ENCODE peak calls at places on chromosomes 4 and X, in seven cellular contexts. M, P, V, T, D, B and Z are unnamed samples.

GRCh38 chrX:120840826-120841225 is 34.8 kb downstream of the CT47B1 start:
- DNase-seq in M (no peak), P (peak), V (no peak), T (no peak), D (no peak), B (no peak), Z (no peak)

GRCh38 chrX:138858946-138859345 is 147.4 kb upstream of the FGF13 start:
- DNase-seq in M (no peak), P (peak), V (no peak), T (no peak), D (no peak), B (peak), Z (no peak)

GRCh38 chr4:100907465-100908454 is 389.9 kb upstream of the EMCN start:
- DNase-seq in M (peak), P (peak), V (no peak), T (no peak), D (no peak), B (peak), Z (peak)

GRCh38 chr4:184727430-184727829 is 6.5 kb downstream of the CENPU start:
- DNase-seq in M (no peak), P (no peak), V (no peak), T (no peak), D (no peak), B (no peak), Z (no peak)

GRCh38 chr4:108247511-108248088 is 78.9 kb upstream of the LEF1 start:
- DNase-seq in M (no peak), P (no peak), V (peak), T (peak), D (peak), B (peak), Z (no peak)

GRCh38 chrX:133444952-133445831 is 29.9 kb upstream of the GPC4 start:
- DNase-seq in M (no peak), P (peak), V (no peak), T (peak), D (no peak), B (peak), Z (peak)

GRCh38 chr4:2785613-2786012 is 7.3 kb upstream of the SH3BP2 start:
- DNase-seq in M (no peak), P (no peak), V (no peak), T (no peak), D (no peak), B (peak), Z (no peak)

GRCh38 chr4:85127653-85128052 is 161.2 kb upstream of the WDFY3 start:
- DNase-seq in M (no peak), P (peak), V (peak), T (peak), D (peak), B (peak), Z (peak)

GRCh38 chrX:136147320-136147901 is at the start of gene FHL1:
- DNase-seq in M (peak), P (no peak), V (peak), T (peak), D (peak), B (peak), Z (peak)

GRCh38 chr4:141853091-141853734 is 216.8 kb downstream of the IL15 start:
- DNase-seq in M (no peak), P (no peak), V (no peak), T (no peak), D (no peak), B (no peak), Z (no peak)

GRCh38 chr4:147749811-147750321 is 18.0 kb downstream of the ARHGAP10 start:
- DNase-seq in M (no peak), P (no peak), V (no peak), T (no peak), D (no peak), B (no peak), Z (no peak)

GRCh38 chr4:47451657-47452056 is 11.8 kb downstream of the COMMD8 start:
- DNase-seq in M (peak), P (no peak), V (no peak), T (no peak), D (no peak), B (no peak), Z (no peak)

GRCh38 chr4:161486454-161486853 is 677.3 kb downstream of the FSTL5 start:
- DNase-seq in M (no peak), P (no peak), V (no peak), T (no peak), D (no peak), B (no peak), Z (no peak)

GRCh38 chrX:42536286-42536685 is 241.7 kb downstream of the PPP1R2C start:
- DNase-seq in M (no peak), P (no peak), V (no peak), T (no peak), D (no peak), B (no peak), Z (no peak)

GRCh38 chr4:39987505-39987904 is 9.8 kb upstream of the PDS5A start:
- DNase-seq in M (no peak), P (no peak), V (no peak), T (no peak), D (no peak), B (no peak), Z (no peak)

GRCh38 chr4:67770422-67770821 is 16.2 kb upstream of the GNRHR start:
- DNase-seq in M (no peak), P (peak), V (no peak), T (no peak), D (no peak), B (no peak), Z (peak)

GRCh38 chr4:57635900-57636299 is 525.7 kb upstream of the IGFBP7 start:
- DNase-seq in M (no peak), P (no peak), V (no peak), T (no peak), D (no peak), B (no peak), Z (no peak)

GRCh38 chrX:68901512-68901911 is 72.7 kb downstream of the EFNB1 start:
- DNase-seq in M (no peak), P (no peak), V (no peak), T (no peak), D (no peak), B (peak), Z (no peak)

GRCh38 chrX:8462488-8462887 is 2.1 kb upstream of the VCX3B start:
- DNase-seq in M (no peak), P (no peak), V (no peak), T (no peak), D (no peak), B (no peak), Z (no peak)

GRCh38 chrX:46547857-46548256 is 2.6 kb upstream of the ZNF674 start:
- DNase-seq in M (peak), P (peak), V (no peak), T (no peak), D (no peak), B (peak), Z (peak)

GRCh38 chr4:3656441-3657376 is 109.5 kb upstream of the ADRA2C start:
- DNase-seq in M (no peak), P (no peak), V (no peak), T (no peak), D (no peak), B (no peak), Z (no peak)

GRCh38 chr4:173189117-173189693 is 20.6 kb downstream of the GALNT7 start:
- DNase-seq in M (peak), P (peak), V (no peak), T (no peak), D (no peak), B (peak), Z (no peak)

GRCh38 chr4:76623217-76624060 is 188.4 kb downstream of the SHROOM3 start:
- DNase-seq in M (no peak), P (peak), V (no peak), T (no peak), D (no peak), B (peak), Z (no peak)

GRCh38 chrX:104351173-104351769 is 96.5 kb upstream of the ESX1 start:
- DNase-seq in M (peak), P (peak), V (no peak), T (no peak), D (no peak), B (peak), Z (peak)

GRCh38 chr4:66688674-66689073 is 856.6 kb downstream of the CENPC start:
- DNase-seq in M (peak), P (no peak), V (no peak), T (no peak), D (no peak), B (peak), Z (no peak)

GRCh38 chr4:85824166-85824945 is 349.4 kb downstream of the ARHGAP24 start:
- DNase-seq in M (no peak), P (no peak), V (no peak), T (no peak), D (no peak), B (no peak), Z (no peak)

GRCh38 chr4:10034136-10034535 is 12.8 kb upstream of the SLC2A9 start:
- DNase-seq in M (no peak), P (no peak), V (no peak), T (no peak), D (no peak), B (no peak), Z (no peak)

DNA sequence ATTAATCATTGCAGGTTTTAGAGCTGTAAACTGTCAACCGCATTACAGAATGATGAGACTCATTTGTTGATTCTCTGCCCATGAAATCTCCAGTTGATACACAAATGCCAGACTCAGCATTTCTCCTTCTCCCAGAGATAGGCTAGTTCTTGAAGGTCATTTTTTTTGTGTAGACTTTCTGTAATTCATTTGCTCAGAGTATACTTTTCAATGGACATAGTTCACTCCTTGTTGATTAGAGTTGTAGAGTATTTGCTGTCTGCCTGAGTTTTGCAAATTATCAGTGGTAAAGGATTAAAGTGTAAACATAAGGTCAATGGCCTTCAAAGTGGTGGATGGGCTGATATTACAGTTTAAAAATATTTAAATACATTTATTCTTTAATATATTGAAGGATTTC is 15.2 kb upstream of the ALB start:
- DNase-seq in M (no peak), P (no peak), V (no peak), T (no peak), D (no peak), B (no peak), Z (no peak)
- H4K8ac ChIP-seq in M (no peak), P (no peak), V (no peak), T (no peak), D (no peak), B (no peak), Z (no peak)

GRCh38 chrX:29297171-29297800 is 710.0 kb downstream of the IL1RAPL1 start:
- DNase-seq in M (peak), P (no peak), V (no peak), T (no peak), D (no peak), B (peak), Z (no peak)

GRCh38 chrX:29295987-29296680 is 708.9 kb downstream of the IL1RAPL1 start:
- DNase-seq in M (peak), P (no peak), V (no peak), T (no peak), D (no peak), B (peak), Z (no peak)

DNA sequence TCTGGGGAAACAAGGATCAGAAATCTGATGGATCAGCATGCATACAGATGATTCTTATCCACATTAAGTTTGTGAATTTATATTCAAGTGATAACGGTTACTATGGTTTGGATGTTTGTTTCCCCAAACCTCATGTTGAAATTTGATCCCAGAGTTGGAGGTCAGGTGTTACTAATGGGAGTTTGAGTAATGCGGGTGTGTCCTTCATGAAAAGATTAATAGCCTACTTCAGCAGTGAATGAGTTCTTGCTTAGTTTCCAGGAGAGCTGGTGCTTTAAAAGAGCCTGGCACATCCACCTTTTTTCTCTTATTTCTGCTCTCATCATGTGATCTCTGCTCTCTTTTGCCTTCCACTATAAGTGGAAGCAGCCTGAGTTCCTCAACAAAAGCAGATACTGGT is 712.4 kb downstream of the IL1RAPL1 start:
- DNase-seq in M (no peak), P (no peak), V (no peak), T (no peak), D (no peak), B (peak), Z (no peak)
- H3K4ac ChIP-seq in M (no peak), P (no peak), V (no peak), T (no peak), D (no peak), B (no peak), Z (no peak)

GRCh38 chrX:30065226-30065625 is 150.1 kb upstream of the MAGEB2 start:
- DNase-seq in M (peak), P (no peak), V (no peak), T (no peak), D (no peak), B (peak), Z (no peak)

DNA sequence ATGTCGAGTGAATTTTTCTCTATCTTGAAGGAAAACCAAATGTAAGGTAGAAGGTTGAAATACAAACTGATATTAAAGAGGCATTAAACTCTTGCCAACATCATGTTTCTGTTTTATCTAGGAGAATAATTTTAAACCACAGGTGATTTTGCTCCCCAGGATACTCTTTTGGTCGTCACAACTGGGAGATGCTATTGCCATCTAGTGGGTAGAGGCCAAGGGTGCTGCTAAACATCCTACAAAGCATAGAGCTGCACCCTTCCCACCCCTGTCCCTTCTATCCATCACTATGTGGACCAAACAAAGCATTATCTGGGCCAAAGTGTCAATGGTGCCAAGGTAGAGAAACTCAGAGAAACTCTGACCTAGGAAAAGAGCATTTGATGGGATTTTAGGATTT is 154.6 kb upstream of the MAGEB2 start:
- DNase-seq in M (peak), P (no peak), V (peak), T (no peak), D (no peak), B (peak), Z (peak)
- H3K23ac ChIP-seq in M (no peak), P (no peak), V (no peak), T (no peak), D (no peak), B (no peak), Z (no peak)

DNA sequence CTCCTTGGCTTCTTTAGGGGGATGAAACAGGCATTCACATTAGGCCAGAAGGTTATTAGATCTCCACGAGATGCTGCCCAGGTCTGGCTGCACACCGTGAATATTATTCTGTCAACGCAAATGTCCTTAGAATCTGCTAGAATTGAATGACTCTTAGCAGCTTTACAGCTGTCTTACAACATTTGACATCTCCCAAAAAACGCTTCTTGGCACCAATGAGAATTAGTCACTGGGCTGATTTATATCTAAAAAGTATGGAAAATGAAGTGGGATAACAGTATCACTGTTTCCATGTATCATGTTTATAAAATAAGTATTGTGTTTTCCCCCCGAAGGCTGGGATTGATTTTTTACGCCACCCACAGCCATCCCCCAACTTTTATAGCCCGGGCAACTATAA is 559.6 kb upstream of the FAT1 start:
- DNase-seq in M (peak), P (no peak), V (no peak), T (no peak), D (no peak), B (no peak), Z (no peak)
- H4K8ac ChIP-seq in M (peak), P (no peak), V (no peak), T (no peak), D (no peak), B (no peak), Z (no peak)

GRCh38 chr4:13178621-13179020 is 305.5 kb downstream of the RAB28 start:
- DNase-seq in M (no peak), P (no peak), V (no peak), T (no peak), D (no peak), B (no peak), Z (no peak)

GRCh38 chr4:13184199-13184598 is 299.9 kb downstream of the RAB28 start:
- DNase-seq in M (no peak), P (no peak), V (no peak), T (no peak), D (no peak), B (no peak), Z (no peak)

GRCh38 chr4:13176603-13177190 is 307.4 kb downstream of the RAB28 start:
- DNase-seq in M (no peak), P (no peak), V (no peak), T (no peak), D (no peak), B (peak), Z (peak)

DNA sequence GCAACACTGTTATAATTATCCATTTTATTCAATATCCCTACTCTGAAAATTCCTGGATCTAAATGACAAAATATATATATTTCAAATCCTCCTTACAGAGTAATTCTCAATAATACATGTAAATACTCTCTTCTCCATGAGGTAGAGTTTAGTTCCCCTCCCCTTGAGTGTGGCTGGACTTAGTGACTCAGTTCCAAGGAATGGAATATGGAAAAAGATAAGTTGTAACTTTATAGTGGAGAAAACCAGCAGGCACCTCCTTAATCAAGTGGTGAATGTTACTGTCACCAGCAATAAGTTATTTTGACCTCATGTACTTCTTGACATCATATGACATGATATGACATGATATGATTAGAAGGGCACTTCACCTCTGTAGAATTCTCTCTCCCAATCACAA is 302.0 kb downstream of the RAB28 start:
- DNase-seq in M (no peak), P (no peak), V (no peak), T (no peak), D (no peak), B (peak), Z (no peak)
- H3K4ac ChIP-seq in M (no peak), P (no peak), V (no peak), T (no peak), D (no peak), B (no peak), Z (no peak)

DNA sequence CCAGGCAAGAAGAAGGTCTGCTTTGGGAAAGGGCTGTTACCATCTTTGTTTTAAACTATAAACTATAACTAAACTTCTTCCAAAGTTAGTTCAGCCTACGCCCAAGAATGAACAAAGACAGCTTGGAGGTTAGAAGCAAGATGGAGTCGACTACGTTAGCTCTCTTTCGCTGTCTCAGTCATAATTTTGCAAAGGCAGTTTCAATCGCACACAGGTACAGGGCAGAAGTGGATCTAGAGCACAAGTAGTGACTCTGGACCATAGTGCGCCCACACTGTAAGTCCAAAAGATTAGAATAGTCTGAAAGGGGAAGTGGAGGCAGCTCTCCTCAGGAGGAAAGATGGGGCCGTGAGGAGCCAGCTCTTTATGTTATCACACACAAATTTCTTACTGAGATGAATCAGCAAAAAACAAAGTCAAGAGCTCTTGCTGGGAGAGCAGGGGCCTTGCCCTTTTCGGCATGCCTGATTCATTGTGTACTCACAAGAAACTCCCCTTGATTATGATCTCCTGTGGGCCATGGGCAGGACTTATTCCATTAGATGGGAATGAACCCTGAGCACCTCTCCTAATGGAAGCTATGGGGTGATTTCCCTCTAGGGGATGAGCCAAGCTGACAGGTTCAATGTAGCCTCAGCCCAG is 58.6 kb downstream of the FUNDC1 start:
- DNase-seq in M (no peak), P (no peak), V (no peak), T (no peak), D (no peak), B (no peak), Z (no peak)
- H3K23ac ChIP-seq in M (no peak), P (no peak), V (no peak), T (no peak), D (no peak), B (no peak), Z (no peak)

GRCh38 chr4:109499513-109499912 is 60.5 kb upstream of the MCUB start:
- DNase-seq in M (peak), P (no peak), V (no peak), T (no peak), D (no peak), B (no peak), Z (no peak)
- H4K8ac ChIP-seq in M (no peak), P (no peak), V (no peak), T (no peak), D (no peak), B (no peak), Z (no peak)

GRCh38 chr4:139933104-139933503 is 220.9 kb downstream of the MAML3 start:
- DNase-seq in M (no peak), P (no peak), V (no peak), T (no peak), D (no peak), B (no peak), Z (no peak)
- H3K4ac ChIP-seq in M (no peak), P (no peak), V (no peak), T (no peak), D (no peak), B (no peak), Z (no peak)

DNA sequence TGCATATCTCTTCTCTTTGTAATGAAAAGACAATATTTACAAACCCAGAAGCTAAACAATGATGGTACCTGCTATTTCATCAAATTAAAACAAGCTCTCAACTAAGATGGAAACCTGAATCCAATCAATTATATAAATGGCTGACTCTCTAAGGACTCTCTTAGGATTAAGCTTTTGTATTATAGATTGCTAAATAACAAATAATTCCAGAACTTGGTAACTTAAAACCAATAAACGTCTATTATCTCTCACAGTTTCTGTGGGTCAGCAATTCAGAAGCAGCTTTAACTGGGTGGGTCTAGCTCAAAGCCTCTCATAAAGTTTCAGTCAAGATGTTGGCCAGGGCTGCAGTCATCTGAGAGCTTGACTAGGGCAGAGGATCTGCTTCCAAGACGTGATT is 12.4 kb downstream of the PHKA2 start:
- DNase-seq in M (no peak), P (no peak), V (no peak), T (no peak), D (no peak), B (no peak), Z (no peak)
- H3K23ac ChIP-seq in M (no peak), P (no peak), V (no peak), T (no peak), D (no peak), B (no peak), Z (no peak)